ENCODE peak calls at places on chromosome 10, in nine cellular contexts. One of them, this sample, is unnamed.

GRCh38 chr10:101650841-101651240 is 44.1 kb downstream of the FBXW4 start:
- DNase-seq in cardiac fibroblast: no peak
- DNase-seq in GM03348: no peak
- DNase-seq in activated T-cell treated with anti-CD3 and anti-CD28 coated beads for 4 hours: no peak
- DNase-seq in activated CD4-positive, alpha-beta T cell treated with anti-CD3 and anti-CD28 coated beads, Interleukin-2, amount 50 U/mL, for 4 hours: no peak
- DNase-seq in glomerular endothelial cell: no peak
- DNase-seq in Panc1: no peak
- DNase-seq in mucosa of descending colon: no peak
- DNase-seq in HTR-8/SVneo: no peak
- DNase-seq in this sample: no peak

GRCh38 chr10:110003524-110003885 is 4.3 kb upstream of the ADD3 start:
- DNase-seq in cardiac fibroblast: no peak
- DNase-seq in GM03348: no peak
- DNase-seq in activated T-cell treated with anti-CD3 and anti-CD28 coated beads for 4 hours: no peak
- DNase-seq in activated CD4-positive, alpha-beta T cell treated with anti-CD3 and anti-CD28 coated beads, Interleukin-2, amount 50 U/mL, for 4 hours: no peak
- DNase-seq in glomerular endothelial cell: no peak
- DNase-seq in Panc1: no peak
- DNase-seq in mucosa of descending colon: no peak
- DNase-seq in HTR-8/SVneo: no peak
- DNase-seq in this sample: no peak

GRCh38 chr10:126133082-126133620 is 236.8 kb downstream of the FANK1 start:
- DNase-seq in cardiac fibroblast: no peak
- DNase-seq in GM03348: no peak
- DNase-seq in activated T-cell treated with anti-CD3 and anti-CD28 coated beads for 4 hours: no peak
- DNase-seq in activated CD4-positive, alpha-beta T cell treated with anti-CD3 and anti-CD28 coated beads, Interleukin-2, amount 50 U/mL, for 4 hours: no peak
- DNase-seq in glomerular endothelial cell: no peak
- DNase-seq in Panc1: no peak
- DNase-seq in mucosa of descending colon: no peak
- DNase-seq in HTR-8/SVneo: no peak
- DNase-seq in this sample: no peak

GRCh38 chr10:116538461-116538860 is 7.3 kb upstream of the PNLIP start:
- DNase-seq in cardiac fibroblast: peak; percentile 5
- DNase-seq in GM03348: no peak
- DNase-seq in activated T-cell treated with anti-CD3 and anti-CD28 coated beads for 4 hours: no peak
- DNase-seq in activated CD4-positive, alpha-beta T cell treated with anti-CD3 and anti-CD28 coated beads, Interleukin-2, amount 50 U/mL, for 4 hours: no peak
- DNase-seq in glomerular endothelial cell: no peak
- DNase-seq in Panc1: no peak
- DNase-seq in mucosa of descending colon: no peak
- DNase-seq in HTR-8/SVneo: no peak
- DNase-seq in this sample: no peak

GRCh38 chr10:69816963-69817605 is 15.4 kb downstream of the COL13A1 start:
- DNase-seq in cardiac fibroblast: no peak
- DNase-seq in GM03348: no peak
- DNase-seq in activated T-cell treated with anti-CD3 and anti-CD28 coated beads for 4 hours: no peak
- DNase-seq in activated CD4-positive, alpha-beta T cell treated with anti-CD3 and anti-CD28 coated beads, Interleukin-2, amount 50 U/mL, for 4 hours: no peak
- DNase-seq in glomerular endothelial cell: no peak
- DNase-seq in Panc1: no peak
- DNase-seq in mucosa of descending colon: no peak
- DNase-seq in HTR-8/SVneo: no peak
- DNase-seq in this sample: no peak

GRCh38 chr10:26216577-26216948 is at the start of gene GAD2:
- DNase-seq in cardiac fibroblast: no peak
- DNase-seq in GM03348: no peak
- DNase-seq in activated T-cell treated with anti-CD3 and anti-CD28 coated beads for 4 hours: no peak
- DNase-seq in activated CD4-positive, alpha-beta T cell treated with anti-CD3 and anti-CD28 coated beads, Interleukin-2, amount 50 U/mL, for 4 hours: no peak
- DNase-seq in glomerular endothelial cell: no peak
- DNase-seq in Panc1: no peak
- DNase-seq in mucosa of descending colon: no peak
- DNase-seq in HTR-8/SVneo: no peak
- DNase-seq in this sample: no peak

GRCh38 chr10:116783011-116783655 is 40.8 kb upstream of the HSPA12A start:
- DNase-seq in cardiac fibroblast: no peak
- DNase-seq in GM03348: peak; percentile 53
- DNase-seq in activated T-cell treated with anti-CD3 and anti-CD28 coated beads for 4 hours: no peak
- DNase-seq in activated CD4-positive, alpha-beta T cell treated with anti-CD3 and anti-CD28 coated beads, Interleukin-2, amount 50 U/mL, for 4 hours: no peak
- DNase-seq in glomerular endothelial cell: no peak
- DNase-seq in Panc1: no peak
- DNase-seq in mucosa of descending colon: no peak
- DNase-seq in HTR-8/SVneo: no peak
- DNase-seq in this sample: peak; percentile 65

GRCh38 chr10:49408437-49409306 is 12.8 kb upstream of the DRGX start:
- DNase-seq in cardiac fibroblast: no peak
- DNase-seq in GM03348: no peak
- DNase-seq in activated T-cell treated with anti-CD3 and anti-CD28 coated beads for 4 hours: no peak
- DNase-seq in activated CD4-positive, alpha-beta T cell treated with anti-CD3 and anti-CD28 coated beads, Interleukin-2, amount 50 U/mL, for 4 hours: no peak
- DNase-seq in glomerular endothelial cell: no peak
- DNase-seq in Panc1: no peak
- DNase-seq in mucosa of descending colon: no peak
- DNase-seq in HTR-8/SVneo: no peak
- DNase-seq in this sample: no peak

GRCh38 chr10:29028486-29028885 is 260.4 kb upstream of the LYZL1 start:
- DNase-seq in cardiac fibroblast: no peak
- DNase-seq in GM03348: no peak
- DNase-seq in activated T-cell treated with anti-CD3 and anti-CD28 coated beads for 4 hours: no peak
- DNase-seq in activated CD4-positive, alpha-beta T cell treated with anti-CD3 and anti-CD28 coated beads, Interleukin-2, amount 50 U/mL, for 4 hours: no peak
- DNase-seq in glomerular endothelial cell: no peak
- DNase-seq in Panc1: no peak
- DNase-seq in mucosa of descending colon: no peak
- DNase-seq in HTR-8/SVneo: no peak
- DNase-seq in this sample: no peak

GRCh38 chr10:1939016-1939415 is 201.7 kb upstream of the ADARB2 start:
- DNase-seq in cardiac fibroblast: no peak
- DNase-seq in GM03348: no peak
- DNase-seq in activated T-cell treated with anti-CD3 and anti-CD28 coated beads for 4 hours: peak; percentile 78
- DNase-seq in activated CD4-positive, alpha-beta T cell treated with anti-CD3 and anti-CD28 coated beads, Interleukin-2, amount 50 U/mL, for 4 hours: peak; percentile 88
- DNase-seq in glomerular endothelial cell: no peak
- DNase-seq in Panc1: no peak
- DNase-seq in mucosa of descending colon: no peak
- DNase-seq in HTR-8/SVneo: no peak
- DNase-seq in this sample: no peak

GRCh38 chr10:110420401-110421193 is 77.1 kb upstream of the DUSP5 start:
- DNase-seq in cardiac fibroblast: peak; percentile 87
- DNase-seq in GM03348: no peak
- DNase-seq in activated T-cell treated with anti-CD3 and anti-CD28 coated beads for 4 hours: no peak
- DNase-seq in activated CD4-positive, alpha-beta T cell treated with anti-CD3 and anti-CD28 coated beads, Interleukin-2, amount 50 U/mL, for 4 hours: no peak
- DNase-seq in glomerular endothelial cell: no peak
- DNase-seq in Panc1: no peak
- DNase-seq in mucosa of descending colon: no peak
- DNase-seq in HTR-8/SVneo: no peak
- DNase-seq in this sample: no peak

GRCh38 chr10:88245974-88246511 is 337.1 kb downstream of the RNLS start:
- DNase-seq in cardiac fibroblast: peak; percentile 74
- DNase-seq in GM03348: peak; percentile 46
- DNase-seq in activated T-cell treated with anti-CD3 and anti-CD28 coated beads for 4 hours: no peak
- DNase-seq in activated CD4-positive, alpha-beta T cell treated with anti-CD3 and anti-CD28 coated beads, Interleukin-2, amount 50 U/mL, for 4 hours: no peak
- DNase-seq in glomerular endothelial cell: no peak
- DNase-seq in Panc1: no peak
- DNase-seq in mucosa of descending colon: no peak
- DNase-seq in HTR-8/SVneo: no peak
- DNase-seq in this sample: no peak

GRCh38 chr10:78319371-78319770 is 285.7 kb downstream of the RPS24 start:
- DNase-seq in cardiac fibroblast: no peak
- DNase-seq in GM03348: no peak
- DNase-seq in activated T-cell treated with anti-CD3 and anti-CD28 coated beads for 4 hours: no peak
- DNase-seq in activated CD4-positive, alpha-beta T cell treated with anti-CD3 and anti-CD28 coated beads, Interleukin-2, amount 50 U/mL, for 4 hours: no peak
- DNase-seq in glomerular endothelial cell: no peak
- DNase-seq in Panc1: no peak
- DNase-seq in mucosa of descending colon: no peak
- DNase-seq in HTR-8/SVneo: no peak
- DNase-seq in this sample: peak; percentile 50

GRCh38 chr10:21495002-21495685 is 30.3 kb downstream of the SKIDA1 start:
- DNase-seq in cardiac fibroblast: no peak
- DNase-seq in GM03348: no peak
- DNase-seq in activated T-cell treated with anti-CD3 and anti-CD28 coated beads for 4 hours: no peak
- DNase-seq in activated CD4-positive, alpha-beta T cell treated with anti-CD3 and anti-CD28 coated beads, Interleukin-2, amount 50 U/mL, for 4 hours: no peak
- DNase-seq in glomerular endothelial cell: no peak
- DNase-seq in Panc1: no peak
- DNase-seq in mucosa of descending colon: no peak
- DNase-seq in HTR-8/SVneo: no peak
- DNase-seq in this sample: no peak

GRCh38 chr10:78658645-78659632 is 409.8 kb upstream of the ZMIZ1 start:
- DNase-seq in cardiac fibroblast: no peak
- DNase-seq in GM03348: no peak
- DNase-seq in activated T-cell treated with anti-CD3 and anti-CD28 coated beads for 4 hours: no peak
- DNase-seq in activated CD4-positive, alpha-beta T cell treated with anti-CD3 and anti-CD28 coated beads, Interleukin-2, amount 50 U/mL, for 4 hours: no peak
- DNase-seq in glomerular endothelial cell: no peak
- DNase-seq in Panc1: no peak
- DNase-seq in mucosa of descending colon: no peak
- DNase-seq in HTR-8/SVneo: no peak
- DNase-seq in this sample: no peak

GRCh38 chr10:119211176-119211575 is 3.8 kb downstream of the GRK5 start:
- DNase-seq in cardiac fibroblast: peak; percentile 75
- DNase-seq in GM03348: peak; percentile 43
- DNase-seq in activated T-cell treated with anti-CD3 and anti-CD28 coated beads for 4 hours: no peak
- DNase-seq in activated CD4-positive, alpha-beta T cell treated with anti-CD3 and anti-CD28 coated beads, Interleukin-2, amount 50 U/mL, for 4 hours: no peak
- DNase-seq in glomerular endothelial cell: no peak
- DNase-seq in Panc1: no peak
- DNase-seq in mucosa of descending colon: no peak
- DNase-seq in HTR-8/SVneo: no peak
- DNase-seq in this sample: no peak

GRCh38 chr10:114402871-114403544 is 1.3 kb downstream of the AFAP1L2 start:
- DNase-seq in cardiac fibroblast: no peak
- DNase-seq in GM03348: no peak
- DNase-seq in activated T-cell treated with anti-CD3 and anti-CD28 coated beads for 4 hours: no peak
- DNase-seq in activated CD4-positive, alpha-beta T cell treated with anti-CD3 and anti-CD28 coated beads, Interleukin-2, amount 50 U/mL, for 4 hours: no peak
- DNase-seq in glomerular endothelial cell: no peak
- DNase-seq in Panc1: no peak
- DNase-seq in mucosa of descending colon: no peak
- DNase-seq in HTR-8/SVneo: no peak
- DNase-seq in this sample: no peak

GRCh38 chr10:3372284-3372683 is 199.7 kb upstream of the PITRM1 start:
- DNase-seq in cardiac fibroblast: peak; percentile 32
- DNase-seq in GM03348: peak; percentile 46
- DNase-seq in activated T-cell treated with anti-CD3 and anti-CD28 coated beads for 4 hours: no peak
- DNase-seq in activated CD4-positive, alpha-beta T cell treated with anti-CD3 and anti-CD28 coated beads, Interleukin-2, amount 50 U/mL, for 4 hours: no peak
- DNase-seq in glomerular endothelial cell: no peak
- DNase-seq in Panc1: no peak
- DNase-seq in mucosa of descending colon: no peak
- DNase-seq in HTR-8/SVneo: no peak
- DNase-seq in this sample: no peak

GRCh38 chr10:46234431-46235060 is 52.3 kb upstream of the ANTXRL start:
- DNase-seq in cardiac fibroblast: no peak
- DNase-seq in GM03348: no peak
- DNase-seq in activated T-cell treated with anti-CD3 and anti-CD28 coated beads for 4 hours: no peak
- DNase-seq in activated CD4-positive, alpha-beta T cell treated with anti-CD3 and anti-CD28 coated beads, Interleukin-2, amount 50 U/mL, for 4 hours: no peak
- DNase-seq in glomerular endothelial cell: no peak
- DNase-seq in Panc1: no peak
- DNase-seq in mucosa of descending colon: peak; percentile 7
- DNase-seq in HTR-8/SVneo: no peak
- DNase-seq in this sample: peak; percentile 72

GRCh38 chr10:86536294-86536861 is 14.8 kb upstream of the WAPL start:
- DNase-seq in cardiac fibroblast: no peak
- DNase-seq in GM03348: no peak
- DNase-seq in activated T-cell treated with anti-CD3 and anti-CD28 coated beads for 4 hours: peak; percentile 19
- DNase-seq in activated CD4-positive, alpha-beta T cell treated with anti-CD3 and anti-CD28 coated beads, Interleukin-2, amount 50 U/mL, for 4 hours: peak; percentile 45
- DNase-seq in glomerular endothelial cell: no peak
- DNase-seq in Panc1: no peak
- DNase-seq in mucosa of descending colon: peak; percentile 51
- DNase-seq in HTR-8/SVneo: no peak
- DNase-seq in this sample: no peak

GRCh38 chr10:71214641-71215160 is 2.3 kb downstream of the UNC5B start:
- DNase-seq in cardiac fibroblast: no peak
- DNase-seq in GM03348: no peak
- DNase-seq in activated T-cell treated with anti-CD3 and anti-CD28 coated beads for 4 hours: no peak
- DNase-seq in activated CD4-positive, alpha-beta T cell treated with anti-CD3 and anti-CD28 coated beads, Interleukin-2, amount 50 U/mL, for 4 hours: no peak
- DNase-seq in glomerular endothelial cell: no peak
- DNase-seq in Panc1: no peak
- DNase-seq in mucosa of descending colon: no peak
- DNase-seq in HTR-8/SVneo: no peak
- DNase-seq in this sample: no peak

GRCh38 chr10:64082083-64082482 is 560.9 kb downstream of the REEP3 start:
- DNase-seq in cardiac fibroblast: no peak
- DNase-seq in GM03348: no peak
- DNase-seq in activated T-cell treated with anti-CD3 and anti-CD28 coated beads for 4 hours: no peak
- DNase-seq in activated CD4-positive, alpha-beta T cell treated with anti-CD3 and anti-CD28 coated beads, Interleukin-2, amount 50 U/mL, for 4 hours: no peak
- DNase-seq in glomerular endothelial cell: no peak
- DNase-seq in Panc1: no peak
- DNase-seq in mucosa of descending colon: no peak
- DNase-seq in HTR-8/SVneo: no peak
- DNase-seq in this sample: no peak

GRCh38 chr10:88194041-88194887 is 330.8 kb downstream of the PTEN start:
- DNase-seq in cardiac fibroblast: peak; percentile 42
- DNase-seq in GM03348: no peak
- DNase-seq in activated T-cell treated with anti-CD3 and anti-CD28 coated beads for 4 hours: peak; percentile 14
- DNase-seq in activated CD4-positive, alpha-beta T cell treated with anti-CD3 and anti-CD28 coated beads, Interleukin-2, amount 50 U/mL, for 4 hours: peak; percentile 15
- DNase-seq in glomerular endothelial cell: no peak
- DNase-seq in Panc1: no peak
- DNase-seq in mucosa of descending colon: no peak
- DNase-seq in HTR-8/SVneo: no peak
- DNase-seq in this sample: no peak

GRCh38 chr10:71302874-71303568 is 16.0 kb upstream of the SLC29A3 start:
- DNase-seq in cardiac fibroblast: peak; percentile 66
- DNase-seq in GM03348: peak; percentile 67
- DNase-seq in activated T-cell treated with anti-CD3 and anti-CD28 coated beads for 4 hours: no peak
- DNase-seq in activated CD4-positive, alpha-beta T cell treated with anti-CD3 and anti-CD28 coated beads, Interleukin-2, amount 50 U/mL, for 4 hours: no peak
- DNase-seq in glomerular endothelial cell: peak; percentile 34
- DNase-seq in Panc1: peak; percentile 24
- DNase-seq in mucosa of descending colon: no peak
- DNase-seq in HTR-8/SVneo: peak; percentile 74
- DNase-seq in this sample: no peak

GRCh38 chr10:89332092-89332633 is 4.4 kb downstream of the IFIT3 start:
- DNase-seq in cardiac fibroblast: peak; percentile 68
- DNase-seq in GM03348: peak; percentile 60
- DNase-seq in activated T-cell treated with anti-CD3 and anti-CD28 coated beads for 4 hours: no peak
- DNase-seq in activated CD4-positive, alpha-beta T cell treated with anti-CD3 and anti-CD28 coated beads, Interleukin-2, amount 50 U/mL, for 4 hours: peak; percentile 18
- DNase-seq in glomerular endothelial cell: no peak
- DNase-seq in Panc1: no peak
- DNase-seq in mucosa of descending colon: no peak
- DNase-seq in HTR-8/SVneo: peak; percentile 25
- DNase-seq in this sample: no peak

This sample was measured in cardiac septum.